ENCODE peak calls at places on chromosomes 16 and 17, in six cellular contexts. S is mammary epithelial cell, O is HCT116, Z is PC-3, W is HepG2, K is astrocyte. M is an unnamed sample.
A peak's percentile ranks its signal among the peaks of the same experiment; 100 is the strongest.

GRCh38 chr16:81241706-81242105 is 3.2 kb downstream of the BCO1 start:
- DNase-seq in S (no peak), O (no peak), Z (no peak), W (no peak), K (no peak), M (no peak)

GRCh38 chr17:71792966-71793365 is 327.9 kb upstream of the SOX9 start:
- DNase-seq in S (peak; percentile 96), O (no peak), Z (peak; percentile 95), W (no peak), K (peak; percentile 97), M (peak; percentile 95)

GRCh38 chr17:17098426-17099035 is 56.3 kb downstream of the MPRIP start:
- DNase-seq in S (no peak), O (no peak), Z (no peak), W (no peak), K (no peak), M (peak; percentile 23)

GRCh38 chr17:79188048-79188447 is 113.4 kb downstream of the ENGASE start:
- DNase-seq in S (no peak), O (peak; percentile 10), Z (peak; percentile 42), W (no peak), K (no peak), M (no peak)

GRCh38 chr16:54285414-54286066 is 1.0 kb downstream of the IRX3 start:
- DNase-seq in S (peak; percentile 71), O (no peak), Z (no peak), W (peak; percentile 38), K (peak; percentile 25), M (no peak)

GRCh38 chr17:5237541-5238016 is 2.9 kb upstream of the SCIMP start:
- DNase-seq in S (peak; percentile 40), O (peak; percentile 65), Z (peak; percentile 60), W (peak; percentile 81), K (peak; percentile 14), M (peak; percentile 45)

GRCh38 chr17:334974-335481 is 17.6 kb downstream of the RPH3AL start:
- DNase-seq in S (no peak), O (no peak), Z (no peak), W (no peak), K (no peak), M (no peak)

GRCh38 chr17:11797803-11798202 is 199.5 kb downstream of the ZNF18 start:
- DNase-seq in S (no peak), O (no peak), Z (no peak), W (no peak), K (no peak), M (no peak)

GRCh38 chr16:66569827-66570405 is 3.7 kb downstream of the CMTM1 start:
- DNase-seq in S (peak; percentile 56), O (no peak), Z (peak; percentile 39), W (no peak), K (peak; percentile 76), M (peak; percentile 81)

GRCh38 chr17:17289091-17289490 is 8.0 kb upstream of the COPS3 start:
- DNase-seq in S (no peak), O (no peak), Z (no peak), W (no peak), K (no peak), M (no peak)

GRCh38 chr17:66341462-66341861 is 39.0 kb downstream of the PRKCA start:
- DNase-seq in S (no peak), O (no peak), Z (no peak), W (peak; percentile 71), K (no peak), M (no peak)

GRCh38 chr17:64020068-64020766 is at the start of gene ICAM2:
- DNase-seq in S (no peak), O (no peak), Z (no peak), W (no peak), K (no peak), M (no peak)

GRCh38 chr17:45020354-45021138 is 30.9 kb downstream of the DCAKD start:
- DNase-seq in S (no peak), O (no peak), Z (no peak), W (no peak), K (no peak), M (peak; percentile 58)

GRCh38 chr17:14942511-14943185 is 322.5 kb downstream of the PMP22 start:
- DNase-seq in S (peak; percentile 92), O (peak; percentile 2), Z (peak; percentile 42), W (no peak), K (no peak), M (no peak)

GRCh38 chr16:3656491-3657468 is 2.3 kb downstream of the DNASE1 start:
- DNase-seq in S (no peak), O (no peak), Z (no peak), W (no peak), K (no peak), M (no peak)

GRCh38 chr17:46144246-46144645 is 49.0 kb downstream of the KANSL1 start:
- DNase-seq in S (no peak), O (no peak), Z (no peak), W (no peak), K (peak; percentile 61), M (peak; percentile 69)

GRCh38 chr17:46151762-46152161 is 41.5 kb downstream of the KANSL1 start:
- DNase-seq in S (no peak), O (no peak), Z (no peak), W (no peak), K (peak; percentile 51), M (no peak)

GRCh38 chr17:46150216-46150963 is 42.8 kb downstream of the KANSL1 start:
- DNase-seq in S (no peak), O (no peak), Z (no peak), W (no peak), K (no peak), M (no peak)

GRCh38 chr17:46147167-46147749 is 46.0 kb downstream of the KANSL1 start:
- DNase-seq in S (no peak), O (no peak), Z (no peak), W (no peak), K (no peak), M (no peak)

GRCh38 chr17:46148247-46148646 is 45.0 kb downstream of the KANSL1 start:
- DNase-seq in S (no peak), O (no peak), Z (no peak), W (no peak), K (no peak), M (no peak)
- H3K4me2 ChIP-seq in S (no peak overlapping the region), O (no peak overlapping the region), Z (no peak overlapping the region), W (no peak overlapping the region), K (no peak overlapping the region), M (no peak overlapping the region)

GRCh38 chr16:4788910-4789309 is 765 bp upstream of the SEPTIN12 start:
- DNase-seq in S (no peak), O (no peak), Z (no peak), W (no peak), K (no peak), M (no peak)
- H3K4me2 ChIP-seq in S (no peak overlapping the region), O (no peak overlapping the region), Z (no peak overlapping the region), W (peak overlapping the region; percentile 88), K (no peak overlapping the region), M (no peak overlapping the region)

GRCh38 chr16:75218256-75219076 is at the start of gene CTRB1:
- DNase-seq in S (no peak), O (no peak), Z (no peak), W (no peak), K (no peak), M (no peak)
- H3K4me2 ChIP-seq in S (no peak within 1 kb of the TSS), O (no peak within 1 kb of the TSS), Z (no peak within 1 kb of the TSS), W (peak within 1 kb of the TSS; percentile 78), K (no peak within 1 kb of the TSS), M (peak within 1 kb of the TSS; percentile 59)

GRCh38 chr17:30594223-30594952 is 117.2 kb downstream of the GOSR1 start:
- DNase-seq in S (no peak), O (no peak), Z (no peak), W (no peak), K (no peak), M (no peak)

GRCh38 chr17:30586818-30587595 is 109.8 kb downstream of the GOSR1 start:
- DNase-seq in S (peak; percentile 71), O (no peak), Z (no peak), W (peak; percentile 61), K (peak; percentile 81), M (peak; percentile 87)

GRCh38 chr17:30588798-30589247 is 111.6 kb downstream of the GOSR1 start:
- DNase-seq in S (no peak), O (no peak), Z (no peak), W (peak; percentile 78), K (no peak), M (no peak)

GRCh38 chr17:30589431-30589830 is 112.2 kb downstream of the GOSR1 start:
- DNase-seq in S (no peak), O (no peak), Z (no peak), W (peak; percentile 32), K (no peak), M (no peak)

GRCh38 chr17:30590086-30590485 is 112.9 kb downstream of the GOSR1 start:
- DNase-seq in S (no peak), O (no peak), Z (no peak), W (no peak), K (no peak), M (no peak)
- H3K4me2 ChIP-seq in S (no peak overlapping the region), O (no peak overlapping the region), Z (no peak overlapping the region), W (no peak overlapping the region), K (peak overlapping the region; percentile 38), M (no peak overlapping the region)

GRCh38 chr16:23755484-23755809 is 621 bp downstream of the CHP2 start:
- DNase-seq in S (no peak), O (no peak), Z (no peak), W (no peak), K (no peak), M (no peak)
- H3K4me2 ChIP-seq in S (no peak overlapping the region), O (no peak overlapping the region), Z (no peak overlapping the region), W (no peak overlapping the region), K (no peak overlapping the region), M (no peak overlapping the region)

DNA sequence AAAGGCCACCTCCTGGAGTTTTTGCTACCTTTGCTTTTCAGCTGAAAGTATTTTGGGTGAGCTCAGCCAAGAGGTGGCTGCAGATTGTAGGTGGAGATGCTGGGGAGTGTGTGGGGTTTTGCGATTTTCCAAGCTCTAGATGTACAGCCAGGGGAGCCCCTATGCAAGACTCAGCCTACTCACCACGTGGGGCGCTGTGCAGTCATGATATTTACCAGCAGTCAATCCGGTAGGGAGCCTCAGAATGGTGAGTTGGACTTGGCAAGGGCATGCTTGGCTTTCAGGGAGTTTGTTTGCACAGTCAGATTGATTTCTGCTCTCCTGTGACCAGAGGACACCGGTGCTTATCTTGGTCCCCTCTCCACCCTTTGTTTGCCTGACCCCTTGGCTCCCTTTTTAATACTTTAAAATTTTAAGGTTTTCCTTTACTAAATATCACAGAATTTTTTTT is 175.3 kb downstream of the UTP18 start:
- DNase-seq in S (no peak), O (peak; percentile 85), Z (peak; percentile 70), W (peak; percentile 92), K (no peak), M (no peak)
- H3K4me2 ChIP-seq in S (no peak overlapping the region), O (peak overlapping the region; percentile 42), Z (no peak overlapping the region), W (no peak overlapping the region), K (no peak overlapping the region), M (no peak overlapping the region)

GRCh38 chr16:14485811-14486519 is 144.1 kb downstream of the PARN start:
- DNase-seq in S (no peak), O (no peak), Z (no peak), W (no peak), K (no peak), M (no peak)
- H3K4me2 ChIP-seq in S (peak overlapping the region; percentile 78), O (peak overlapping the region; percentile 53), Z (peak overlapping the region; percentile 82), W (peak overlapping the region; percentile 87), K (peak overlapping the region; percentile 81), M (peak overlapping the region; percentile 91)

DNA sequence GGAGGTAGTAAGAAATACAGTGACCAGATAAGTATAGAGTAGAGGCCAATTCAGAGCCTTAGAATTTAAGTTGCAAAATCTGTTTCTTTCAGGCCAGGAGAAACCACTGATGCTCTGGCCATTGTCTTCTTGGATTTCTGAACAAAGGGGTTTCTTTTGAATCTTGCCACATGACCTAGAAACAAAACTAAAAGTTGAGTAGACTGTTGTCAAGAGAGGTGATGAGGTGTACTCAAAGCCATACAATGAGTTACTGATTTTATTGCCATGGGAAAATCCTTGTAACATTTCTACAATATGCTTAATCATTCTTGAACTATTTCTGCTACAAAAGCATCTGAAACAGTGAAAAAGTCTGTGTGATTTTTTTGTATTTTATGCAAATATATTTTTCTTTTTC is 881.3 kb downstream of the CDH11 start:
- DNase-seq in S (no peak), O (no peak), Z (peak; percentile 37), W (no peak), K (peak; percentile 9), M (peak; percentile 5)
- H3K4me2 ChIP-seq in S (no peak overlapping the region), O (no peak overlapping the region), Z (no peak overlapping the region), W (no peak overlapping the region), K (no peak overlapping the region), M (no peak overlapping the region)

M was measured in fibroblast of lung.